ENCODE peak calls at places on chromosomes 2 and 18, in seven cellular contexts. G is iPS DF 6.9; P is neuronal stem cell; D is choroid plexus epithelial cell; H is GM23248; E is GM23338; B is CD8-positive, alpha-beta T cell. S is an unnamed sample.

GRCh38 chr18:11955299-11956029 is 25.8 kb upstream of the IMPA2 start:
- DNase-seq in G (no peak), P (no peak), D (peak; percentile 93), H (peak; percentile 84), E (peak; percentile 51), B (no peak), S (no peak)

GRCh38 chr2:97911210-97911921 is 84.4 kb downstream of the TMEM131 start:
- DNase-seq in G (no peak), P (no peak), D (peak; percentile 62), H (peak; percentile 55), E (no peak), B (no peak), S (no peak)

GRCh38 chr2:143469323-143469722 is 340.1 kb downstream of the ARHGAP15 start:
- DNase-seq in G (no peak), P (no peak), D (no peak), H (no peak), E (no peak), B (no peak), S (no peak)

GRCh38 chr2:181517685-181518301 is 60.6 kb downstream of the ITGA4 start:
- DNase-seq in G (no peak), P (no peak), D (peak; percentile 22), H (no peak), E (no peak), B (peak; percentile 15), S (no peak)

GRCh38 chr2:100923461-100924020 is 78.5 kb upstream of the RPL31 start:
- DNase-seq in G (no peak), P (no peak), D (no peak), H (no peak), E (no peak), B (no peak), S (no peak)

GRCh38 chr2:42929985-42930581 is 137.7 kb upstream of the HAAO start:
- DNase-seq in G (no peak), P (no peak), D (peak; percentile 93), H (peak; percentile 89), E (peak; percentile 19), B (no peak), S (no peak)

GRCh38 chr2:98554116-98554861 is 54.0 kb downstream of the COA5 start:
- DNase-seq in G (no peak), P (no peak), D (no peak), H (no peak), E (no peak), B (no peak), S (no peak)

GRCh38 chr2:197713271-197713670 is 8.1 kb downstream of the MARS2 start:
- DNase-seq in G (no peak), P (no peak), D (no peak), H (no peak), E (no peak), B (no peak), S (no peak)

GRCh38 chr18:72086421-72086820 is 457.7 kb downstream of the CBLN2 start:
- DNase-seq in G (no peak), P (no peak), D (peak; percentile 56), H (peak; percentile 26), E (peak; percentile 53), B (no peak), S (no peak)

GRCh38 chr2:181304011-181304844 is 153.0 kb upstream of the ITGA4 start:
- DNase-seq in G (no peak), P (no peak), D (no peak), H (no peak), E (no peak), B (no peak), S (no peak)

GRCh38 chr2:119650971-119651370 is 28.0 kb upstream of the TMEM177 start:
- DNase-seq in G (no peak), P (no peak), D (peak; percentile 31), H (peak; percentile 6), E (no peak), B (no peak), S (peak; percentile 47)

GRCh38 chr2:134912406-134912805 is 6.2 kb upstream of the CCNT2 start:
- DNase-seq in G (no peak), P (no peak), D (peak; percentile 61), H (peak; percentile 56), E (no peak), B (no peak), S (no peak)

GRCh38 chr2:98583866-98584618 is 24.3 kb downstream of the COA5 start:
- DNase-seq in G (no peak), P (no peak), D (no peak), H (no peak), E (no peak), B (no peak), S (no peak)

GRCh38 chr2:177212106-177212894 is at the start of gene HNRNPA3:
- DNase-seq in G (peak; percentile 93), P (peak; percentile 99), D (peak; percentile 99), H (peak; percentile 99), E (peak; percentile 97), B (peak; percentile 99), S (peak; percentile 100)

GRCh38 chr2:187580462-187581124 is 26.4 kb upstream of the TFPI start:
- DNase-seq in G (no peak), P (no peak), D (peak; percentile 92), H (peak; percentile 85), E (peak; percentile 80), B (no peak), S (no peak)

DNA sequence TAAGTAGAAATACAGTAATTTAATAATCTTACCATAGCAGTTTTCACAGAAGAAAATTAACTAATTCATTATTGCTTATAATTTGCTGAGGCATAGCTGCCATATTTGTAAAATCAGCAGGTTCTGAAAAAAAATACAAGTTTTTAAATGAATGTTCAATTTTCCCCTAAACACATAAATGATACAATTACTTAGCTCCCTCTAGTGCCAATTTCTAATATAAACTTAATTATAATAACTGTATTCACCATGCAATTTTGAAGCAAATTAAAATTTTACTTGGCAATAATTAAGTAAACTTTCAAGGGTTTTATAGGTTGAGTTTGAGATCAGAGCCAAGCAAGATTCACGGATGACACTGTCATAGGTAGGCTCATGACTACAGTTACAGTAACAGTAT is 1321.6 kb upstream of the ACVR2A start:
- DNase-seq in G (no peak), P (no peak), D (peak; percentile 35), H (peak; percentile 60), E (peak; percentile 18), B (no peak), S (no peak)
- H3K4me3 ChIP-seq in G (no peak overlapping the region), P (no peak overlapping the region), D (no peak overlapping the region), H (no peak overlapping the region), E (no peak overlapping the region), B (no peak overlapping the region), S (no peak overlapping the region)

GRCh38 chr2:26694001-26694400 is 1.5 kb downstream of the KCNK3 start:
- DNase-seq in G (no peak), P (no peak), D (no peak), H (no peak), E (no peak), B (no peak), S (no peak)

GRCh38 chr2:26693287-26693849 is 846 bp downstream of the KCNK3 start:
- DNase-seq in G (no peak), P (no peak), D (no peak), H (no peak), E (peak; percentile 44), B (no peak), S (no peak)

GRCh38 chr2:26691140-26691539 is 1.4 kb upstream of the KCNK3 start:
- DNase-seq in G (no peak), P (no peak), D (no peak), H (no peak), E (no peak), B (no peak), S (no peak)

GRCh38 chr2:26692814-26693286 is 328 bp downstream of the KCNK3 start:
- DNase-seq in G (no peak), P (no peak), D (peak; percentile 26), H (peak; percentile 61), E (peak; percentile 79), B (no peak), S (no peak)

DNA sequence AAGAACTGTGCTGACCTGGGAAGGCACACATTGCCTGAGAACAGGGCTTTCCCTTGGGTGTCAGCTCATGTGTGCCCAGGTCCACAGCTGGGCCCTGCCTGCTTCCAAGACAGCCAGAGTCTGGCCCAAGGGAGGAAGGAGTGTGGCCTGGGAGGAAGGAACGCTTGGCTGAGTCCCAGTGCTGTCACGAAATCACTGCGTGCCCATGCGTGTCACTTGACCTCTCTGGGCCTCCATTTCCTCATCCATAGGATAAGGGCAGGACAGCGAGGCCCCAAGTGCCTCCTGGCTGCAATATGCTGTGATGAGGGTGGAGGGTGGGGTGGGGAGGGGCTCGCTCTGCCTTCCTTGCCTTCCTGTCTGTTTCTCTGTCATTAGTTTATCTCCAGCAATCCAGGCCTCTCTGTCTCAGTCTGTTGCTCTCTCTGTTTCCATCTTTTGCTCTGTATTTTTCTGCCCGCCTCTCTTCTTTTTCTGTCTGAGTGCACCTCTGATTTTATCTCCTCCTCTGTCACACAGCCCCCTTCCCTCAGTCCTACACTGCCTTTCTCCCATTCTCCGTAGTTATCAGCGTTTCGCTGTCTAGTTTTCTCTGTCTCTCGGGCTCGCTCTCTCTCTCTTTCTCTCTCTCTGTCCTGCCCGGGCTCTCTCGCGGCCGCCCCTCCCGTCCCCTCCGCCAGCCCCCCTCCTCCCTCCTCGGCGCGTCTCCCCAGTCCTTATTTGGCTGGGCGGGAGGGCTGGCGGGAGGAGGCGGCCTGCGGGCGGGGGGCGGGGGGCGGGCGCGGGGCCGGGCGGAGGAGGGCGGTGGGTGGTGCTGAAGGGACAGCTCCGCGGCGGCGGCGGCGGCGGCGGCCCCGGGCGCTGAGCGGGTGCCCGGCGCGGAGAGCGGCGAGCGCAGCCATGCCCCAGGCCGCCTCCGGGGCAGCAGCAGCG is at the start of gene KCNK3:
- DNase-seq in G (no peak), P (peak; percentile 73), D (peak; percentile 17), H (peak; percentile 77), E (peak; percentile 83), B (peak; percentile 37), S (no peak)
- H3K4me3 ChIP-seq in G (peak within 1 kb of the TSS; percentile 31), P (peak within 1 kb of the TSS; percentile 73), D (no peak within 1 kb of the TSS), H (peak within 1 kb of the TSS; percentile 47), E (peak within 1 kb of the TSS; percentile 62), B (no peak within 1 kb of the TSS), S (peak within 1 kb of the TSS; percentile 63)

GRCh38 chr2:38375711-38376345 is 1.2 kb downstream of the ATL2 start:
- DNase-seq in G (no peak), P (no peak), D (peak; percentile 28), H (peak; percentile 38), E (peak; percentile 72), B (no peak), S (no peak)

GRCh38 chr2:38377501-38378258 is 607 bp upstream of the ATL2 start:
- DNase-seq in G (peak; percentile 85), P (no peak), D (peak; percentile 70), H (peak; percentile 78), E (peak; percentile 95), B (no peak), S (no peak)

GRCh38 chr2:38376683-38377500 is at the start of gene ATL2:
- DNase-seq in G (peak; percentile 66), P (peak; percentile 93), D (peak; percentile 96), H (peak; percentile 98), E (peak; percentile 99), B (peak; percentile 93), S (peak; percentile 98)

GRCh38 chr2:38376346-38376682 is 759 bp downstream of the ATL2 start:
- DNase-seq in G (no peak), P (peak; percentile 26), D (peak; percentile 68), H (peak; percentile 88), E (no peak), B (peak; percentile 45), S (no peak)

GRCh38 chr2:38374978-38375377 is 2.1 kb downstream of the ATL2 start:
- DNase-seq in G (no peak), P (peak; percentile 35), D (peak; percentile 23), H (no peak), E (no peak), B (no peak), S (no peak)
- H3K4me3 ChIP-seq in G (no peak overlapping the region), P (no peak overlapping the region), D (no peak overlapping the region), H (peak overlapping the region; percentile 81), E (peak overlapping the region; percentile 91), B (peak overlapping the region; percentile 8), S (peak overlapping the region; percentile 86)

GRCh38 chr2:242041816-242042215 is 172.3 kb downstream of the RTP5 start:
- DNase-seq in G (no peak), P (no peak), D (no peak), H (no peak), E (no peak), B (no peak), S (no peak)
- H3K4me3 ChIP-seq in G (no peak overlapping the region), P (no peak overlapping the region), D (no peak overlapping the region), H (no peak overlapping the region), E (no peak overlapping the region), B (no peak overlapping the region), S (no peak overlapping the region)

S was measured in esophagus muscularis mucosa.